ENCODE peak calls at places on chromosomes 2 and 18, in four cellular contexts. K is astrocyte of the hippocampus, E is HEK293T, Z is type B pancreatic cell. U is an unnamed sample.

GRCh38 chr18:10141559-10141958 is 227.7 kb downstream of the VAPA start:
- DNase-seq in K (no peak), E (no peak), Z (no peak), U (no peak)

GRCh38 chr2:46506131-46506706 is 26.9 kb downstream of the TMEM247 start:
- DNase-seq in K (no peak), E (no peak), Z (no peak), U (no peak)

GRCh38 chr18:12044591-12044990 is 49.1 kb upstream of the ANKRD62 start:
- DNase-seq in K (no peak), E (no peak), Z (peak), U (no peak)

GRCh38 chr2:234632527-234633391 is 135.9 kb upstream of the ARL4C start:
- DNase-seq in K (peak), E (no peak), Z (no peak), U (no peak)

GRCh38 chr2:14348247-14348646 is 284.3 kb upstream of the LRATD1 start:
- DNase-seq in K (no peak), E (no peak), Z (no peak), U (no peak)

GRCh38 chr18:6022840-6023239 is 127.5 kb upstream of the TMEM200C start:
- DNase-seq in K (peak), E (peak), Z (no peak), U (no peak)

GRCh38 chr2:74831693-74832530 is 2.0 kb upstream of the HK2 start:
- DNase-seq in K (no peak), E (no peak), Z (no peak), U (no peak)

GRCh38 chr2:241157841-241158545 is 7.7 kb downstream of the PPP1R7 start:
- DNase-seq in K (no peak), E (no peak), Z (no peak), U (no peak)

GRCh38 chr2:207318071-207318683 is 152.4 kb upstream of the KLF7 start:
- DNase-seq in K (peak), E (no peak), Z (no peak), U (no peak)

GRCh38 chr2:45446016-45446415 is 165.1 kb downstream of the SRBD1 start:
- DNase-seq in K (no peak), E (no peak), Z (no peak), U (no peak)

GRCh38 chr18:62781893-62782292 is 66.6 kb downstream of the PHLPP1 start:
- DNase-seq in K (peak), E (no peak), Z (no peak), U (no peak)

U was measured in HuH-7.